ENCODE peak calls at places on chromosomes 13 and 19, in four cellular contexts. One of them, this sample, is unnamed.

GRCh38 chr19:57708641-57709354 is at the start of gene ZNF154:
- DNase-seq in HCT116: no peak
- DNase-seq in HepG2: no peak
- DNase-seq in K562: no peak
- DNase-seq in this sample: no peak

GRCh38 chr13:62524061-62524460 is 1108.4 kb upstream of the PCDH20 start:
- DNase-seq in HepG2: no peak
- DNase-seq in K562: no peak
- DNase-seq in HCT116: no peak
- DNase-seq in this sample: no peak

GRCh38 chr13:70604448-70604847 is 496.2 kb upstream of the KLHL1 start:
- DNase-seq in K562: no peak
- DNase-seq in HepG2: no peak
- DNase-seq in HCT116: no peak
- DNase-seq in this sample: no peak

GRCh38 chr19:7927605-7928333 is 1.8 kb upstream of the CTXN1 start:
- DNase-seq in HepG2: no peak
- DNase-seq in HCT116: no peak
- DNase-seq in K562: no peak
- DNase-seq in this sample: no peak

GRCh38 chr13:51811046-51811445 is 7.1 kb upstream of the DHRS12 start:
- DNase-seq in HCT116: no peak
- DNase-seq in K562: no peak
- DNase-seq in HepG2: no peak
- DNase-seq in this sample: no peak

GRCh38 chr13:113080361-113080831 is 25.2 kb upstream of the F7 start:
- DNase-seq in HepG2: no peak
- DNase-seq in HCT116: no peak
- DNase-seq in K562: no peak
- DNase-seq in this sample: no peak

GRCh38 chr19:8148410-8149231 is 771 bp downstream of the FBN3 start:
- DNase-seq in HepG2: no peak
- DNase-seq in K562: peak; percentile 32
- DNase-seq in HCT116: peak; percentile 24
- DNase-seq in this sample: no peak

GRCh38 chr13:110713642-110713952 is at the start of gene ING1:
- DNase-seq in HCT116: no peak
- DNase-seq in HepG2: no peak
- DNase-seq in K562: no peak
- DNase-seq in this sample: no peak

GRCh38 chr13:79593611-79594275 is 112.8 kb downstream of the NDFIP2 start:
- DNase-seq in HCT116: no peak
- DNase-seq in K562: no peak
- DNase-seq in HepG2: no peak
- DNase-seq in this sample: no peak

GRCh38 chr13:35954207-35954560 is 177.0 kb downstream of the DCLK1 start:
- DNase-seq in HCT116: no peak
- DNase-seq in HepG2: no peak
- DNase-seq in K562: no peak
- DNase-seq in this sample: no peak

GRCh38 chr13:78787189-78787588 is 128.2 kb upstream of the OBI1 start:
- DNase-seq in HepG2: no peak
- DNase-seq in K562: no peak
- DNase-seq in HCT116: no peak
- DNase-seq in this sample: no peak

GRCh38 chr13:81171065-81171647 is 830.2 kb upstream of the SPRY2 start:
- DNase-seq in HCT116: peak; percentile 3
- DNase-seq in HepG2: peak; percentile 5
- DNase-seq in K562: peak; percentile 3
- DNase-seq in this sample: peak; percentile 5

GRCh38 chr19:31387662-31388175 is 38.5 kb upstream of the TSHZ3 start:
- DNase-seq in K562: no peak
- DNase-seq in HepG2: no peak
- DNase-seq in HCT116: no peak
- DNase-seq in this sample: no peak

DNA sequence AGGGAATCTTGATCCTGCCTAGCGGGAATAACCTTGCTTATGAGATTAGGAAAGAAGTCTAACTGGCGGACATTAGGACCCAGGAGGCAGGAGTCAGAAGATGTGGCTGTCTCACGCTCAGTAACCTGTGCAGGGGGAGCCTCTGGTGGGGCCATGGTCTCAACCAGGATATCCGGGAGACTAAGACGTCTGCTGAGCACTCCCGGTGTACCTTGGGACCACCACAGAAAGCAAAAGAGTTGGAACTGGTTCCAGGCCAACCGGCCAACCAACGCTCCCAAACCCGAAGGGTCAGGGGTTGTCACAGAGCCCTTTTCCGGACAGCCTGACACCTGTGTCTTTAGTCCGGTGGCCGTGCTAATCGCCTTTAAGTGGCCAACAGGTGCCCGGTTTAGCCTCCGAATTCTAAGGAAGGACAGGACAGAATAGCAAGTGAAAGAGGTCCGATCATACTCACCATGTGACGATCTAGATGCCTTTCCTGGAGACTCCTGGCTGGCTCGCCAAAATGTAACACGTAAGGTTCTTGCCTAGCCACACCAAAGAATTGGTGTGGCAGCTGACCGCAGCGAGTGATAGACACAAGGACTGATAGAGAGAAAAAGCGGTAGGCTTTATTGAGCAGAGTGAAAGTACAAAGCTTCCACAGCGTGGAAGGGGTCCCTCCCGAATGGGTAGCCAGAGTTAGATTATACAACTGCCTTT is 103.9 kb upstream of the DIAPH3 start:
- DNase-seq in HCT116: no peak
- DNase-seq in HepG2: no peak
- DNase-seq in K562: peak; percentile 23
- DNase-seq in this sample: no peak
- H3K4me3 ChIP-seq in HCT116: no peak overlapping the region
- H3K4me3 ChIP-seq in HepG2: peak overlapping the region; percentile 73
- H3K4me3 ChIP-seq in K562: peak overlapping the region; percentile 51
- H3K4me3 ChIP-seq in this sample: peak overlapping the region; percentile 40

GRCh38 chr13:23384111-23384510 is 49.4 kb downstream of the SACS start:
- DNase-seq in HepG2: no peak
- DNase-seq in K562: no peak
- DNase-seq in HCT116: no peak
- DNase-seq in this sample: no peak
- TF ChIP-seq TCF7L2 in HepG2: no peak
- TF ChIP-seq TCF7L2 in K562: no peak
- TF ChIP-seq TCF7L2 in HCT116: no peak
- TF ChIP-seq TCF7L2 in this sample: no peak

DNA sequence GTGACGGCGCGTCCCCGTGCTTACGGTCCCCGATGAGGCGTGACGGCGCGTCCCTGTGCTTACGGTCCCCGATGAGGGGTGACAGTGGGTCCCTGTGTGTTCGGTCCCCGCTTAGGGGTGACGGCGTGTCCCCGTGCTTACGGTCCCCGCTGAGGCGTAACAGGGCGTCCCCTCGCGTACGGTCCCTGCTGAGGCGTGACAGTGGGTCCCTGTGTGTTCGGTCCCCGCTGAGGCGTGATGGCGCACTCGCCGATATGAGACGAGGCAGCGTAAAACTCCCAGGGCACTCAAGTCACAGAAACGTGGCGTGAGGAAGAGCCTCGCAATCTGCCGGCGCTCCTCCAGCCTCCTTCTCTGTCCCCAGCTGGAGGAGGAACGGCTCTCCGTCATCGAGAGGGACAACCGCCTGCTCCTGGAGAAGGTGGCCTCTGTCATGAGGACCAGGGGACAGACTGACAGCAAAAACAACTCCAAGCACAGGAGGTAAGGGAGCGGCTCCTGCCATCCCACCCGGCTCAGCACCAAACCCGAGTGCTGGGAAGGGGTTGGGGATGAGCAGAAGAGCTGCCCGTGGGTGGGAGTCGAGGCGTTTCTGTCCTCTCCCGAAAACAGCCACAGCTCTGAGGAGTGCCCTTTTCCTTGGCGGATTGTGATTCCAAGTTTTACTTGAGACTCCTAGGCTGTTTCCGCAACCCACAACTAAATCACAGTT is 21.1 kb downstream of the CFAP97D2 start:
- DNase-seq in HCT116: no peak
- DNase-seq in HepG2: no peak
- DNase-seq in K562: no peak
- DNase-seq in this sample: no peak
- TF ChIP-seq SIN3A in HCT116: no peak
- TF ChIP-seq SIN3A in HepG2: no peak
- TF ChIP-seq SIN3A in K562: no peak
- TF ChIP-seq SIN3A in this sample: no peak

GRCh38 chr13:23430664-23431063 is 2.8 kb downstream of the SACS start:
- DNase-seq in HepG2: no peak
- DNase-seq in K562: no peak
- DNase-seq in HCT116: no peak
- DNase-seq in this sample: no peak

GRCh38 chr13:23436680-23437079 is 3.2 kb upstream of the SACS start:
- DNase-seq in HCT116: no peak
- DNase-seq in K562: no peak
- DNase-seq in HepG2: no peak
- DNase-seq in this sample: no peak

GRCh38 chr13:23434431-23434830 is 929 bp upstream of the SACS start:
- DNase-seq in HCT116: no peak
- DNase-seq in K562: no peak
- DNase-seq in HepG2: no peak
- DNase-seq in this sample: no peak

GRCh38 chr13:23432589-23432988 is 913 bp downstream of the SACS start:
- DNase-seq in HCT116: no peak
- DNase-seq in HepG2: no peak
- DNase-seq in K562: no peak
- DNase-seq in this sample: no peak

DNA sequence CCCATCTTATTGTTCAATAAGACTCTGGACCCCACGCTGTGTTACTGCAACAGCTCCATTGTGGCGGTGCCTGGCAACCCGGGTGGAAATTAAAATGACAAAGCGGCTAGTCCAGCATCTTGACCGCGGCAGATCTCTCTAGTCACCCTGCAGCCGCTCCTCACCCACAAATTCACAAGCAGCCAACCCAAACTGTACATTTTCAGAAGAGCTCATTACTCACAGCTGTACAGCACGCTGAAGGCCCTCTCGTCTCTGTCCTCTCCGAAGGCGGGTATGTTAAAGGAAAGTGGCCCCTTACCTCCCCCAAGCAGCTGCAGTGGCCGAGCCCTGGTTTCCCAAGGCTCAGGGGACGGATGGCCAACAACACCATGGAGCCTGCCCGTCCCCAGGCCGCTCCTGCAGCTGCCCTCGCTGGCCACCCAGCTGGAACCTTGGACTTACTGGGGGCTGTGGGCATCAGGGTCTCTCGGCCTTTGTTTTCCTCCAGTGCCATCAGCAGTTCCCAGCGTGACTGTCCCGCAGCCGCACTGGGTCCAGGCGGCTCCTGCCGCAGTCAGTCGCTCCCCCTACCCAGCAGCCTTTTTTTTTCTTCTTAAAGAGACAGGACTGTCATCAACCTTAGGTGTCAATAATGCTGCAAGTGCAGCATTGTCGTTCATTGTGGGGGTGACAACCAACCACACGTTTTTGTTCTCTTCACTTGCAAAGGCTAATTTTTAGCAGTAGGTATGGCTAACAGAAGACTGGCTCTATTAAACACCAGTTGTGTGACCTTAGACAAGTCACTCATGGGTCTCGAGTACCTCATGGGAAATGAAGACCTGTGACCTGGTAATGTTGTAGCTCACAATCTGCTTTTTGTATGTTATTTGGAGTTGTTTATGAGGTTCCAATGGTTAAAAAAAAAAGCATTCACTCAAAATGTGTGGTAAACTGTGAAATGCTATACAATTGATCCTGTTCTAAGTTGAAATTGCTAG is at the start of gene SACS:
- DNase-seq in K562: no peak
- DNase-seq in HCT116: no peak
- DNase-seq in HepG2: no peak
- DNase-seq in this sample: no peak
- H3K4me3 ChIP-seq in K562: no peak within 1 kb of the TSS
- H3K4me3 ChIP-seq in HCT116: no peak within 1 kb of the TSS
- H3K4me3 ChIP-seq in HepG2: peak within 1 kb of the TSS; percentile 74
- H3K4me3 ChIP-seq in this sample: peak within 1 kb of the TSS; percentile 60

DNA sequence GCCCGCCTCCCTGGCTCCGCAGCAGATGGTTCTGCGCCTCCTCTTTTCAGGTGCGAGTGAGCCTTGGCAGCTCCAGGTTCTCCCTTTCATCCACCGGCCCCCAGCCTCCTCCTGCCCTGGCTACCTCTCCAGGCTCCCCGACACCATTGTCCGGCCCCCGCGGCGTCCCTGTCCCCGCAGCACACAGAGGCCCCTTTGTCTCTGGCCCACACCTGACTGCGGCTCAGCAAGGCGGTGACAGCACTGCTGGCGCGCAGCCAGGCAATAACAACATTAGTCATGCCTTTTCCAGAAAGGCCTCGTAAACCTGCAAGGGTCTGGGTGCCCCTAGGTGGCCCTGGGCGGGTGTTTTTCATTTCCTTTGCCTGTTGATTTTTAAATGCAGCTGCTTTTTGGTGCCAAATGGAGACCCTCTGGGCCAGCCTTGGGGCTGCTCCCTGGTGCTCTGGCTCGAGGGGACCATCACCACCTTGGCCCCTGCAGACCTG is 73.2 kb upstream of the MEDAG start:
- DNase-seq in HepG2: peak; percentile 97
- DNase-seq in K562: peak; percentile 19
- DNase-seq in HCT116: peak; percentile 95
- DNase-seq in this sample: no peak
- TF ChIP-seq TCF7L2 in HepG2: no peak
- TF ChIP-seq TCF7L2 in K562: no peak
- TF ChIP-seq TCF7L2 in HCT116: peak; percentile 99
- TF ChIP-seq TCF7L2 in this sample: peak; percentile 90

GRCh38 chr19:11410682-11411081 is 8.4 kb downstream of the RGL3 start:
- DNase-seq in HCT116: no peak
- DNase-seq in K562: peak; percentile 7
- DNase-seq in HepG2: no peak
- DNase-seq in this sample: no peak

GRCh38 chr19:11416346-11417052 is 2.6 kb downstream of the RGL3 start:
- DNase-seq in K562: no peak
- DNase-seq in HepG2: no peak
- DNase-seq in HCT116: no peak
- DNase-seq in this sample: no peak

GRCh38 chr19:11418518-11419506 is at the start of gene RGL3:
- DNase-seq in K562: peak; percentile 34
- DNase-seq in HepG2: no peak
- DNase-seq in HCT116: no peak
- DNase-seq in this sample: no peak

GRCh38 chr19:11418166-11418517 is 972 bp downstream of the RGL3 start:
- DNase-seq in K562: peak; percentile 7
- DNase-seq in HepG2: no peak
- DNase-seq in HCT116: no peak
- DNase-seq in this sample: no peak

DNA sequence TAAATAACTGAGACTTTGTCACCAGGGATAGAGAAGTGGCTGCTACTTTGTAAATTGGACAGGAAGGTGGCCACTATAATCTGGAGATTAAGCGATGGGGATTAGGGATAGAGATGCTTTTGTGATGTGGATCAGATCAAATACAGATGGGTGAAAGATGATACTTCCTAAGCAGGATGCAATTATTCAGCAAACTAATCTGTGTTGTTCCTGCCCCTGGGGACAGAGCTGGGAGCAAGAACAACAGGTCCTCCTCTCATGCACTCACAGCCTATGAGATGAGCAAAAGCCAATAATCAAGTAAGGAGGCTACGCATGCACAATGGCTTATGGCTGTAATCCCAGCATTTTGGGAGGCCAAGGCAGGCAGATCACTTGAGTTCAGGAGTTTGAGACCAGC is 4.6 kb downstream of the RGL3 start:
- DNase-seq in HepG2: no peak
- DNase-seq in HCT116: no peak
- DNase-seq in K562: no peak
- DNase-seq in this sample: no peak
- TF ChIP-seq SIN3A in HepG2: no peak
- TF ChIP-seq SIN3A in HCT116: no peak
- TF ChIP-seq SIN3A in K562: no peak
- TF ChIP-seq SIN3A in this sample: no peak

GRCh38 chr13:50152655-50153309 is 137.5 kb downstream of the KCNRG start:
- DNase-seq in HCT116: no peak
- DNase-seq in K562: no peak
- DNase-seq in HepG2: no peak
- DNase-seq in this sample: no peak
- H3K4me3 ChIP-seq in HCT116: no peak overlapping the region
- H3K4me3 ChIP-seq in K562: no peak overlapping the region
- H3K4me3 ChIP-seq in HepG2: no peak overlapping the region
- H3K4me3 ChIP-seq in this sample: no peak overlapping the region